ENCODE peak calls at places on chromosomes 6 and 20, in five cellular contexts. U, W, G, E and Q are unnamed samples.

GRCh38 chr20:4573564-4574355 is 147.9 kb upstream of the PRND start:
- DNase-seq in U (no peak), W (no peak), G (peak; percentile 61), E (no peak), Q (no peak)

GRCh38 chr6:168015492-168016175 is 18.2 kb downstream of the KIF25 start:
- DNase-seq in U (no peak), W (no peak), G (no peak), E (no peak), Q (no peak)

GRCh38 chr6:6915813-6916547 is 191.8 kb upstream of the RREB1 start:
- DNase-seq in U (no peak), W (no peak), G (no peak), E (no peak), Q (no peak)

GRCh38 chr6:89071036-89071435 is 9.5 kb upstream of the PNRC1 start:
- DNase-seq in U (no peak), W (no peak), G (no peak), E (no peak), Q (no peak)

GRCh38 chr20:41613321-41613720 is 4.9 kb downstream of the CHD6 start:
- DNase-seq in U (no peak), W (no peak), G (no peak), E (no peak), Q (no peak)

GRCh38 chr6:138227316-138227781 is 9.1 kb upstream of the PBOV1 start:
- DNase-seq in U (no peak), W (no peak), G (no peak), E (no peak), Q (no peak)

GRCh38 chr20:1858859-1859258 is 36.3 kb upstream of the SIRPA start:
- DNase-seq in U (no peak), W (no peak), G (no peak), E (no peak), Q (no peak)

GRCh38 chr6:125213936-125214335 is 60.4 kb downstream of the TPD52L1 start:
- DNase-seq in U (no peak), W (no peak), G (no peak), E (no peak), Q (no peak)

GRCh38 chr6:151669208-151669560 is 138.3 kb upstream of the ESR1 start:
- DNase-seq in U (no peak), W (no peak), G (no peak), E (no peak), Q (no peak)

GRCh38 chr6:53005667-53006250 is 10.7 kb upstream of the GSTA4 start:
- DNase-seq in U (no peak), W (no peak), G (no peak), E (no peak), Q (no peak)

GRCh38 chr6:52663120-52663934 is 7.6 kb upstream of the TMEM14A start:
- DNase-seq in U (peak; percentile 42), W (peak; percentile 75), G (peak; percentile 79), E (peak; percentile 52), Q (peak; percentile 51)

GRCh38 chr20:29790510-29790909 is 1467.0 kb upstream of the DEFB115 start:
- DNase-seq in U (no peak), W (no peak), G (no peak), E (no peak), Q (no peak)

GRCh38 chr20:52242237-52243230 is 51.0 kb upstream of the ZFP64 start:
- DNase-seq in U (no peak), W (no peak), G (no peak), E (no peak), Q (no peak)

GRCh38 chr6:1296542-1296941 is 15.4 kb upstream of the FOXQ1 start:
- DNase-seq in U (no peak), W (no peak), G (no peak), E (no peak), Q (no peak)

GRCh38 chr6:114382401-114382800 is 39.6 kb upstream of the HS3ST5 start:
- DNase-seq in U (no peak), W (no peak), G (no peak), E (no peak), Q (no peak)

GRCh38 chr6:43790031-43790430 is 20.0 kb downstream of the VEGFA start:
- DNase-seq in U (no peak), W (no peak), G (no peak), E (no peak), Q (no peak)

GRCh38 chr6:162200036-162200435 is 527.5 kb downstream of the PRKN start:
- DNase-seq in U (no peak), W (no peak), G (no peak), E (no peak), Q (no peak)

GRCh38 chr6:26125015-26125690 is 37.9 kb downstream of the HFE start:
- DNase-seq in U (no peak), W (peak; percentile 38), G (no peak), E (peak; percentile 37), Q (no peak)

GRCh38 chr6:68559052-68559451 is 76.0 kb upstream of the ADGRB3 start:
- DNase-seq in U (no peak), W (no peak), G (no peak), E (no peak), Q (no peak)

GRCh38 chr6:170445984-170446383 is 107.1 kb downstream of the PSMB1 start:
- DNase-seq in U (no peak), W (no peak), G (no peak), E (no peak), Q (no peak)